ENCODE peak calls at places on chromosome 9, in five cellular contexts. One of them, this sample, is unnamed.

GRCh38 chr9:101639785-101640437 is 45.1 kb upstream of the PPP3R2 start:
- DNase-seq in type B pancreatic cell: no peak
- DNase-seq in endothelial cell: no peak
- DNase-seq in fibroblast of mammary gland: peak; percentile 24
- DNase-seq in heart right ventricle: no peak
- DNase-seq in this sample: no peak

GRCh38 chr9:124941689-124942561 is 1.0 kb upstream of the GOLGA1 start:
- DNase-seq in type B pancreatic cell: no peak
- DNase-seq in endothelial cell: peak; percentile 45
- DNase-seq in heart right ventricle: peak; percentile 42
- DNase-seq in fibroblast of mammary gland: peak; percentile 53
- DNase-seq in this sample: no peak

GRCh38 chr9:2180704-2181103 is 165.6 kb downstream of the SMARCA2 start:
- DNase-seq in fibroblast of mammary gland: no peak
- DNase-seq in endothelial cell: no peak
- DNase-seq in type B pancreatic cell: no peak
- DNase-seq in heart right ventricle: no peak
- DNase-seq in this sample: no peak

GRCh38 chr9:126471084-126471611 is 142.6 kb upstream of the LMX1B start:
- DNase-seq in fibroblast of mammary gland: peak; percentile 10
- DNase-seq in endothelial cell: no peak
- DNase-seq in type B pancreatic cell: no peak
- DNase-seq in heart right ventricle: peak; percentile 55
- DNase-seq in this sample: no peak

GRCh38 chr9:128555180-128555721 is 2.9 kb downstream of the SPTAN1 start:
- DNase-seq in type B pancreatic cell: no peak
- DNase-seq in endothelial cell: peak; percentile 28
- DNase-seq in heart right ventricle: no peak
- DNase-seq in fibroblast of mammary gland: peak; percentile 47
- DNase-seq in this sample: no peak

GRCh38 chr9:72278959-72279358 is 86.0 kb downstream of the ZFAND5 start:
- DNase-seq in heart right ventricle: no peak
- DNase-seq in fibroblast of mammary gland: no peak
- DNase-seq in type B pancreatic cell: no peak
- DNase-seq in endothelial cell: no peak
- DNase-seq in this sample: peak; percentile 25

GRCh38 chr9:31799953-31800609 is 584.4 kb upstream of the ACO1 start:
- DNase-seq in fibroblast of mammary gland: peak; percentile 2
- DNase-seq in endothelial cell: peak; percentile 15
- DNase-seq in type B pancreatic cell: no peak
- DNase-seq in heart right ventricle: no peak
- DNase-seq in this sample: no peak

GRCh38 chr9:131755541-131756198 is 15.8 kb upstream of the RAPGEF1 start:
- DNase-seq in endothelial cell: peak; percentile 94
- DNase-seq in heart right ventricle: peak; percentile 79
- DNase-seq in fibroblast of mammary gland: peak; percentile 70
- DNase-seq in type B pancreatic cell: peak; percentile 87
- DNase-seq in this sample: peak; percentile 79

GRCh38 chr9:80410106-80410505 is 838.3 kb downstream of the TLE4 start:
- DNase-seq in endothelial cell: no peak
- DNase-seq in type B pancreatic cell: no peak
- DNase-seq in fibroblast of mammary gland: peak; percentile 34
- DNase-seq in heart right ventricle: no peak
- DNase-seq in this sample: no peak

GRCh38 chr9:88829276-88829675 is 162.0 kb upstream of the S1PR3 start:
- DNase-seq in heart right ventricle: no peak
- DNase-seq in fibroblast of mammary gland: peak; percentile 26
- DNase-seq in endothelial cell: no peak
- DNase-seq in type B pancreatic cell: no peak
- DNase-seq in this sample: no peak

GRCh38 chr9:100186356-100186755 is 87.3 kb downstream of the INVS start:
- DNase-seq in fibroblast of mammary gland: peak; percentile 39
- DNase-seq in endothelial cell: no peak
- DNase-seq in type B pancreatic cell: no peak
- DNase-seq in heart right ventricle: no peak
- DNase-seq in this sample: no peak

GRCh38 chr9:28999806-29000205 is 1426.5 kb upstream of the C9orf72 start:
- DNase-seq in type B pancreatic cell: no peak
- DNase-seq in endothelial cell: no peak
- DNase-seq in heart right ventricle: no peak
- DNase-seq in fibroblast of mammary gland: no peak
- DNase-seq in this sample: no peak

GRCh38 chr9:71796368-71796767 is 28.1 kb upstream of the CEMIP2 start:
- DNase-seq in fibroblast of mammary gland: peak; percentile 2
- DNase-seq in heart right ventricle: no peak
- DNase-seq in type B pancreatic cell: no peak
- DNase-seq in endothelial cell: no peak
- DNase-seq in this sample: no peak

GRCh38 chr9:93911871-93912554 is 43.1 kb downstream of the BARX1 start:
- DNase-seq in type B pancreatic cell: no peak
- DNase-seq in fibroblast of mammary gland: peak; percentile 8
- DNase-seq in heart right ventricle: peak; percentile 54
- DNase-seq in endothelial cell: no peak
- DNase-seq in this sample: no peak

GRCh38 chr9:125743687-125744428 is 3.3 kb upstream of the PBX3 start:
- DNase-seq in heart right ventricle: no peak
- DNase-seq in fibroblast of mammary gland: peak; percentile 75
- DNase-seq in endothelial cell: no peak
- DNase-seq in type B pancreatic cell: no peak
- DNase-seq in this sample: no peak

GRCh38 chr9:92754091-92754740 is 10.4 kb downstream of the BICD2 start:
- DNase-seq in endothelial cell: no peak
- DNase-seq in heart right ventricle: no peak
- DNase-seq in type B pancreatic cell: no peak
- DNase-seq in fibroblast of mammary gland: no peak
- DNase-seq in this sample: no peak

GRCh38 chr9:33165263-33166151 is 1.6 kb downstream of the B4GALT1 start:
- DNase-seq in fibroblast of mammary gland: peak; percentile 98
- DNase-seq in heart right ventricle: no peak
- DNase-seq in type B pancreatic cell: no peak
- DNase-seq in endothelial cell: no peak
- DNase-seq in this sample: no peak

GRCh38 chr9:117936185-117936758 is 232.1 kb downstream of the TLR4 start:
- DNase-seq in endothelial cell: no peak
- DNase-seq in heart right ventricle: no peak
- DNase-seq in type B pancreatic cell: no peak
- DNase-seq in fibroblast of mammary gland: no peak
- DNase-seq in this sample: no peak

GRCh38 chr9:79900754-79901153 is 329.0 kb downstream of the TLE4 start:
- DNase-seq in type B pancreatic cell: no peak
- DNase-seq in heart right ventricle: no peak
- DNase-seq in fibroblast of mammary gland: no peak
- DNase-seq in endothelial cell: no peak
- DNase-seq in this sample: no peak

GRCh38 chr9:14205463-14205862 is 108.5 kb downstream of the NFIB start:
- DNase-seq in type B pancreatic cell: no peak
- DNase-seq in endothelial cell: no peak
- DNase-seq in heart right ventricle: no peak
- DNase-seq in fibroblast of mammary gland: peak; percentile 85
- DNase-seq in this sample: no peak

GRCh38 chr9:89679006-89679395 is 74.2 kb downstream of the GADD45G start:
- DNase-seq in endothelial cell: no peak
- DNase-seq in type B pancreatic cell: no peak
- DNase-seq in fibroblast of mammary gland: no peak
- DNase-seq in heart right ventricle: no peak
- DNase-seq in this sample: no peak

GRCh38 chr9:78769684-78770083 is 472.8 kb downstream of the PSAT1 start:
- DNase-seq in type B pancreatic cell: no peak
- DNase-seq in endothelial cell: no peak
- DNase-seq in fibroblast of mammary gland: no peak
- DNase-seq in heart right ventricle: no peak
- DNase-seq in this sample: no peak

GRCh38 chr9:127568971-127569818 is 42.9 kb upstream of the STXBP1 start:
- DNase-seq in type B pancreatic cell: peak; percentile 86
- DNase-seq in heart right ventricle: peak; percentile 87
- DNase-seq in fibroblast of mammary gland: peak; percentile 64
- DNase-seq in endothelial cell: peak; percentile 71
- DNase-seq in this sample: peak; percentile 98

DNA sequence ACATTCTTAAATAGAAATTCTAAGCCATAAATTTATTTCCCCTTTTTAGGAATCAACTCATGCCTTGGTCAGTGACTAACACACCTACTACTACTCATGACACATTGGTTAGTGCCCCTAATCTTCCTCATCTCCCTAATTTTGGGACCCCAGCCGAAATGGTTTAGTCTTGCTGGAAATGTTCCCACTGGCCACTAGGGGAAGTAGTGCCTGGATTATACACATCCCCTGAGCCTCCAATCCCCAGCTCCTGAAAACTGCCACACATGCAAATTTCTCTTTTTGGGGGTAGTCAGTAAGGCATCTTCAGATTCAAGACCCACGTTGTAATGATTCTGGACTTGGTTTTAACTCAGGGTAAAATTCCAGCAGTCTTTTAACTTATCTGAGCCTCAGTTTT is 79.8 kb downstream of the HSD17B3 start:
- DNase-seq in fibroblast of mammary gland: peak; percentile 19
- DNase-seq in type B pancreatic cell: no peak
- DNase-seq in endothelial cell: no peak
- DNase-seq in heart right ventricle: no peak
- DNase-seq in this sample: no peak
- TF ChIP-seq CTCF in fibroblast of mammary gland: peak; percentile 60
- TF ChIP-seq CTCF in type B pancreatic cell: peak; percentile 69
- TF ChIP-seq CTCF in endothelial cell: peak; percentile 69
- TF ChIP-seq CTCF in heart right ventricle: peak; percentile 30
- TF ChIP-seq CTCF in this sample: no peak

GRCh38 chr9:134267305-134268265 is 58.7 kb upstream of the RXRA start:
- DNase-seq in heart right ventricle: peak; percentile 40
- DNase-seq in endothelial cell: no peak
- DNase-seq in type B pancreatic cell: no peak
- DNase-seq in fibroblast of mammary gland: no peak
- DNase-seq in this sample: no peak
- TF ChIP-seq CTCF in heart right ventricle: peak; percentile 56
- TF ChIP-seq CTCF in endothelial cell: no peak
- TF ChIP-seq CTCF in type B pancreatic cell: no peak
- TF ChIP-seq CTCF in fibroblast of mammary gland: no peak
- TF ChIP-seq CTCF in this sample: no peak

GRCh38 chr9:105148328-105149006 is 96.0 kb upstream of the SLC44A1 start:
- DNase-seq in heart right ventricle: no peak
- DNase-seq in type B pancreatic cell: no peak
- DNase-seq in endothelial cell: peak; percentile 35
- DNase-seq in fibroblast of mammary gland: no peak
- DNase-seq in this sample: no peak
- TF ChIP-seq CTCF in heart right ventricle: no peak
- TF ChIP-seq CTCF in type B pancreatic cell: no peak
- TF ChIP-seq CTCF in endothelial cell: no peak
- TF ChIP-seq CTCF in fibroblast of mammary gland: peak; percentile 12
- TF ChIP-seq CTCF in this sample: no peak

GRCh38 chr9:134781895-134782294 is 98.7 kb upstream of the FCN2 start:
- DNase-seq in heart right ventricle: no peak
- DNase-seq in fibroblast of mammary gland: no peak
- DNase-seq in endothelial cell: peak; percentile 28
- DNase-seq in type B pancreatic cell: no peak
- DNase-seq in this sample: no peak
- TF ChIP-seq CTCF in heart right ventricle: peak; percentile 39
- TF ChIP-seq CTCF in fibroblast of mammary gland: no peak
- TF ChIP-seq CTCF in endothelial cell: peak; percentile 18
- TF ChIP-seq CTCF in type B pancreatic cell: peak; percentile 44
- TF ChIP-seq CTCF in this sample: peak; percentile 10

GRCh38 chr9:109411818-109412352 is 86.2 kb downstream of the PTPN3 start:
- DNase-seq in type B pancreatic cell: no peak
- DNase-seq in heart right ventricle: no peak
- DNase-seq in endothelial cell: peak; percentile 25
- DNase-seq in fibroblast of mammary gland: peak; percentile 62
- DNase-seq in this sample: peak; percentile 64
- TF ChIP-seq CTCF in type B pancreatic cell: peak; percentile 79
- TF ChIP-seq CTCF in heart right ventricle: peak; percentile 58
- TF ChIP-seq CTCF in endothelial cell: peak; percentile 38
- TF ChIP-seq CTCF in fibroblast of mammary gland: peak; percentile 86
- TF ChIP-seq CTCF in this sample: peak; percentile 82

DNA sequence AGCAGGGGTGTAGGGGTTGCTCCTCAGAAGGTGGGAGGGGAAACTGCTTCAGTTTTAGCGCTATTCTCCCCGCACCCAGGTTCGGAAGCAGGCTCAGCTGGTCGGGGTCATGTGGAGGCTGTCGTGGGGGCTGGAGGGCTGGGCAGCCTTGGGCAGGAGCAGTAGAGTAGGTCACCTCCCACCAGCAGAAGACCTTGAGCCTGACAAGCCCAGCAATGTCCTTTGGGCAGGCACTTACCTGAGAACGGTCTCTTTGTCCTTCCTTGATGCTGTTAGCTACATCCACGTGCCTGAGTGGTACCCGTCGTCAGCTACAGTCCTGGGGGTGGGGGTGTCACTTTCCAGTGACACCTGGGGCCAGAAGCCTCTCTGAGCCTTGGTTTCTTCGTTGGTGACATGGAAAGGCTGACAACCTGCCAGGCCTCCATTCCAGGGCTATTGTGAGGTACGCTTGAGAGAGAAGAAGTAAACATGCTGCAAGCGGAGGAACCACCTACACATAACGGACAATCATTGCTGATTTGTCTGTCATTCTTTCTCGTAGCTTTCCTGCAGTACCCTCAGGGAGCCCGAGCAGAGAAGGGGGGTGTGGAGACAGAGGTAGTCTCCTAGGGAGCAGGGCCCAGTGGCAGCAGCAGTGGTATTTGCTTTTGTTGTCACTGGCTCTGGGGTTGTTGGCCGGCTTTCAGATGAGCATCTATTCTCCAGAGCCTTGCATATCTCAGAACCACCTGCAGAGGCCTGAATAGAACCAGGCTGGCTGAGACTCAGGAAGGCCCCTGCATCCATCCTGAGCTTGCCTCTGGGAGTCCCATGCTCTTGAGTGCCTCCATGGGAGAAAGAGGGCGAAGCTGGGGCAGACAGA is 20.1 kb downstream of the ENHO start:
- DNase-seq in type B pancreatic cell: no peak
- DNase-seq in fibroblast of mammary gland: no peak
- DNase-seq in endothelial cell: no peak
- DNase-seq in heart right ventricle: no peak
- DNase-seq in this sample: no peak
- TF ChIP-seq CTCF in type B pancreatic cell: no peak
- TF ChIP-seq CTCF in fibroblast of mammary gland: no peak
- TF ChIP-seq CTCF in endothelial cell: no peak
- TF ChIP-seq CTCF in heart right ventricle: no peak
- TF ChIP-seq CTCF in this sample: no peak

DNA sequence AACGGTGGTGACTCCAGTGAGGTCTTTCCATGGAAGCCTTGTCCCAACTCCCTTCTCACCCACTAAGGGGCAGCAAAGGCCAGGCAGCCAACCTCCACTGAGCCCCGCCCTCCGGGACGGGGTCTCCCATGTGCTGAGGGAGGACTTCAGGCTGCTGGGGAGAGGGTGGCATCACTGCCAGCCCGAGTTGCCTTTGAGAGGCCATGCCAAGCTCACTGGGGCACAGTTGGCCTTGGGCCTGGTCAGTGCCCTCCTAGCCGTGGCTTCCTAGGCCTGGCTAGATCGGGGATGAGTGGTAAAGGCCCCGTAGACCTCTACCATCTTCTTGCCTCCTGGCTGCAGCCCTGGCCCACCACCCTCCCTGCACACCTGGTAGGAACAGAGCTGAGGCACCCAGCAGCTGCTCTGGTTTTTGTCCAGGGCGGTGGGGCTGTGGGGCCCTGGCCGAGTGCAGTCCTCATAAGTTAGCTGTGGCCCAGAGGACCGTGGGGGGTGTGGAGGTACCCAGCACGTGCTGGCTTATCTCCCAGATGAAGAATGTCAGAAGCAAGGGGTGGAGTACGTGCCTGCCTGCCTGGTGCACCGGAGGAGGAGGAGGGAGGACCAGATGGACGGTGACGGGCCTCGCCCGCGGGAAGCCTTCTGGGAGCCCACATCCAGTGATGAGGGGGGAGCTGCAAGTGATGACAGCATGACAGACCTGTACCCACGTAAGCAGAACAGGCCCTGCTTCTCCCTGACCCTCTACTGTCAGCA is 3.2 kb downstream of the SURF2 start:
- DNase-seq in fibroblast of mammary gland: no peak
- DNase-seq in endothelial cell: peak; percentile 35
- DNase-seq in type B pancreatic cell: no peak
- DNase-seq in heart right ventricle: no peak
- DNase-seq in this sample: no peak
- TF ChIP-seq CTCF in fibroblast of mammary gland: peak; percentile 55
- TF ChIP-seq CTCF in endothelial cell: no peak
- TF ChIP-seq CTCF in type B pancreatic cell: peak; percentile 49
- TF ChIP-seq CTCF in heart right ventricle: peak; percentile 53
- TF ChIP-seq CTCF in this sample: peak; percentile 12